ENCODE peak calls at places on chromosomes 11 and 22, in eight cellular contexts. V is NAMALWA; F is stimulated activated CD8-positive, alpha-beta memory T cell treated with anti-CD3 and anti-CD28 coated beads, Interleukin-15, amount 100 ng/mL, for 1 hour; Q is right atrium auricular region; D is stimulated activated naive CD8-positive, alpha-beta T cell treated with anti-CD3 and anti-CD28 coated beads, Interleukin-15, Interleukin-2, amounts not matched to agents 100 U/mL and 50 U/mL, for 24 hours; C is activated T-helper 1 cell treated with anti-CD3 and anti-CD28 coated beads, Interleukin-12 subunit alpha, Interleukin-12 subunit beta, Interleukin-2, Interleukin-4 antibody, amounts not matched to agents 30 ng/mL and 10 ng/mL and 1 ng/mL, durations not matched to agents 14 hours and 24 hours and 36 hours; P is naive thymus-derived CD8-positive, alpha-beta T cell; O is hippocampal formation. M is an unnamed sample.

GRCh38 chr22:30866811-30867271 is 101.7 kb downstream of the MORC2 start:
- DNase-seq in C (no peak), P (no peak), O (no peak), V (peak), F (no peak), D (no peak), Q (no peak), M (no peak)

GRCh38 chr22:24968066-24968561 is 15.6 kb downstream of the KIAA1671 start:
- DNase-seq in D (no peak), O (no peak), F (no peak), V (no peak), C (no peak), P (no peak), Q (no peak), M (no peak)

GRCh38 chr22:48719978-48720661 is 1107.6 kb downstream of the BRD1 start:
- DNase-seq in F (no peak), Q (no peak), O (no peak), V (peak), P (no peak), D (peak), C (no peak), M (no peak)

GRCh38 chr11:117912497-117912896 is 16.7 kb downstream of the TMPRSS13 start:
- DNase-seq in F (no peak), D (no peak), P (no peak), C (no peak), Q (no peak), O (no peak), V (no peak), M (no peak)

GRCh38 chr11:130601141-130601540 is 152.7 kb downstream of the ADAMTS15 start:
- DNase-seq in P (no peak), V (no peak), F (no peak), Q (peak), C (no peak), D (no peak), O (no peak), M (no peak)

GRCh38 chr11:2988996-2989395 is 3.1 kb downstream of the NAP1L4 start:
- DNase-seq in D (no peak), F (no peak), C (no peak), O (no peak), V (peak), Q (no peak), P (no peak), M (no peak)

GRCh38 chr11:135004495-135004894 is 592.5 kb upstream of the B3GAT1 start:
- DNase-seq in F (no peak), P (no peak), D (no peak), O (no peak), V (no peak), C (no peak), Q (no peak), M (no peak)

GRCh38 chr22:24486501-24486921 is 8.6 kb upstream of the UPB1 start:
- DNase-seq in V (no peak), D (no peak), C (peak), Q (no peak), P (no peak), F (no peak), O (no peak), M (peak)

GRCh38 chr11:22778642-22779041 is 51.0 kb downstream of the SVIP start:
- DNase-seq in F (no peak), V (peak), P (no peak), Q (no peak), C (no peak), O (peak), D (no peak), M (no peak)

GRCh38 chr11:18527512-18527911 is 770 bp upstream of the TSG101 start:
- DNase-seq in D (no peak), O (no peak), V (no peak), Q (no peak), C (no peak), F (no peak), P (no peak), M (no peak)

GRCh38 chr22:37486224-37486845 is at the start of gene MFNG:
- DNase-seq in F (peak), C (peak), O (no peak), P (peak), Q (peak), D (peak), V (peak), M (no peak)

GRCh38 chr11:61507962-61508824 is at the start of gene LRRC10B:
- DNase-seq in D (peak), P (no peak), O (no peak), V (no peak), F (no peak), Q (no peak), C (peak), M (no peak)

M was measured in HFF-Myc.